ENCODE peak calls at places on chromosomes 3 and 15, in four cellular contexts. W, Y, G and H are unnamed samples.
A peak's percentile ranks its signal among the peaks of the same experiment; 100 is the strongest.

GRCh38 chr3:41638381-41638780 is 323.5 kb downstream of the ULK4 start:
- DNase-seq in Y (no peak), G (no peak), W (no peak), H (no peak)

GRCh38 chr15:90407871-90408317 is 19.9 kb downstream of the IQGAP1 start:
- DNase-seq in Y (no peak), G (no peak), W (no peak), H (no peak)

GRCh38 chr15:44812029-44812517 is 75.7 kb downstream of the TRIM69 start:
- DNase-seq in W (no peak), G (no peak), Y (no peak), H (no peak)

GRCh38 chr3:149534671-149535394 is 60.3 kb downstream of the TM4SF4 start:
- DNase-seq in Y (no peak), G (no peak), W (peak; percentile 37), H (no peak)

GRCh38 chr3:67946446-67946845 is 292.0 kb upstream of the SUCLG2 start:
- DNase-seq in G (no peak), W (no peak), Y (no peak), H (no peak)

GRCh38 chr3:84096188-84096587 is 862.6 kb upstream of the CADM2 start:
- DNase-seq in W (no peak), G (no peak), Y (no peak), H (no peak)

GRCh38 chr3:53089511-53089910 is 40.7 kb downstream of the RFT1 start:
- DNase-seq in Y (peak; percentile 58), W (no peak), G (no peak), H (no peak)

GRCh38 chr3:37279226-37279625 is 104.8 kb upstream of the LRRFIP2 start:
- DNase-seq in W (no peak), Y (no peak), G (no peak), H (no peak)

GRCh38 chr3:10783360-10784346 is 32.4 kb upstream of the SLC6A11 start:
- DNase-seq in Y (no peak), G (no peak), W (peak; percentile 58), H (peak; percentile 27)

GRCh38 chr3:126376464-126376863 is 18.2 kb upstream of the CFAP100 start:
- DNase-seq in W (no peak), Y (no peak), G (no peak), H (no peak)

GRCh38 chr3:9399746-9400145 is 2.3 kb downstream of the SETD5 start:
- DNase-seq in G (no peak), Y (peak; percentile 88), W (peak; percentile 91), H (no peak)

GRCh38 chr3:117589454-117589853 is 879.9 kb downstream of the TUSC7 start:
- DNase-seq in W (peak; percentile 16), Y (no peak), G (no peak), H (no peak)

GRCh38 chr3:194482196-194482593 is 4.6 kb downstream of the ATP13A3 start:
- DNase-seq in W (no peak), G (no peak), Y (peak; percentile 24), H (no peak)
- H3K4me3 ChIP-seq in W (no peak overlapping the region), G (no peak overlapping the region), Y (no peak overlapping the region), H (no peak overlapping the region)

DNA sequence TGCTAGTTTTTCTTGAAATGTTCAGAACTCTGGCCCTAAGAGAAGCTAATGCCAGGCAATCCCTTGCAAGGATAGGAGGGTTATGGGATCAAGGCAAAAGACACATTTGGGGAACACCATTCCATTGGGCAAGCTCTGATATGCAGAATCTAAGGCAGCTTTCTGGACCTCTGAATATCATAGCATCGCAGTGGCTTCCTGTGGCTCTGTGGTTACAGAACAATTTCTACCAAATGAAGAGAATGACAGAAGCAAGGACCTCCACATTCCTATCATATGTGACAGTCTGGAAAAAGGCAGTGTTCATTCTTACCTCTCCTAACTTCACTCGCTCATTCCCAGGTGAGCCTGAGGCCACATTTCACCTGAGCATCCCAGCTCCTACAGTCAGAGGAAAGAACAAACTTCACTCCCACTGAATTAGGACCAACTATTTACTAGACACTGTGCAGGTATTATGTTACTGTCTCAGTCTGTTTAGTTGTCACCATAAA is 836.1 kb upstream of the CFAP20DC start:
- DNase-seq in G (no peak), W (no peak), Y (no peak), H (no peak)
- H3K27ac ChIP-seq in G (no peak overlapping the region), W (no peak overlapping the region), Y (no peak overlapping the region), H (no peak overlapping the region)

GRCh38 chr3:30686176-30686575 is 79.8 kb downstream of the TGFBR2 start:
- DNase-seq in Y (no peak), G (no peak), W (no peak), H (no peak)
- H3K4me1 ChIP-seq in Y (peaks cover 47% of the 10 kb centered on the region), G (peaks cover 99% of the 10 kb centered on the region), W (peaks cover 6% of the 10 kb centered on the region), H (peaks cover 1% of the 10 kb centered on the region)

GRCh38 chr3:12959838-12960378 is 113.3 kb downstream of the IQSEC1 start:
- DNase-seq in W (no peak), Y (peak; percentile 61), G (no peak), H (no peak)
- H3K4me3 ChIP-seq in W (no peak overlapping the region), Y (no peak overlapping the region), G (no peak overlapping the region), H (no peak overlapping the region)

GRCh38 chr3:128486157-128486691 is 6.8 kb downstream of the GATA2 start:
- DNase-seq in W (no peak), G (no peak), Y (no peak), H (no peak)

GRCh38 chr3:128485283-128486156 is 7.5 kb downstream of the GATA2 start:
- DNase-seq in Y (no peak), G (no peak), W (no peak), H (no peak)

GRCh38 chr3:128487538-128487812 is 5.5 kb downstream of the GATA2 start:
- DNase-seq in G (no peak), Y (no peak), W (no peak), H (no peak)

GRCh38 chr3:128487813-128488635 is 5.0 kb downstream of the GATA2 start:
- DNase-seq in Y (peak; percentile 94), W (peak; percentile 96), G (no peak), H (no peak)

GRCh38 chr3:128486692-128487537 is 6.1 kb downstream of the GATA2 start:
- DNase-seq in W (peak; percentile 63), Y (peak; percentile 50), G (no peak), H (no peak)
- H3K27ac ChIP-seq in W (no peak overlapping the region), Y (peak overlapping the region; percentile 19), G (no peak overlapping the region), H (no peak overlapping the region)